ENCODE peak calls at places on chromosome 3, in nine cellular contexts. S is AG04449, M is AG04450, N is astrocyte of the spinal cord, X is Peyer's patch, W is cardiac muscle cell, V is colonic mucosa, Y is prostate gland, K is tibial artery. H is an unnamed sample.

GRCh38 chr3:137061186-137061585 is 103.4 kb downstream of the IL20RB start:
- DNase-seq in N (no peak), X (no peak), S (no peak), W (peak; percentile 10), M (no peak), K (no peak), V (no peak), Y (no peak), H (no peak)

GRCh38 chr3:118943597-118943996 is 91.0 kb downstream of the IGSF11 start:
- DNase-seq in W (peak; percentile 2), Y (no peak), S (no peak), X (no peak), V (no peak), K (no peak), N (no peak), M (no peak), H (no peak)

GRCh38 chr3:10273697-10274305 is 18.9 kb downstream of the GHRL start:
- DNase-seq in M (no peak), W (no peak), V (no peak), N (no peak), K (no peak), S (no peak), X (peak; percentile 8), Y (no peak), H (no peak)

GRCh38 chr3:149572796-149573414 is 84.9 kb downstream of the WWTR1 start:
- DNase-seq in S (no peak), V (no peak), M (no peak), X (no peak), W (peak; percentile 60), K (peak; percentile 51), N (peak; percentile 85), Y (no peak), H (no peak)

GRCh38 chr3:78967061-78967460 is 800.7 kb downstream of the ROBO1 start:
- DNase-seq in M (no peak), N (no peak), S (no peak), K (no peak), X (no peak), V (no peak), Y (no peak), W (no peak), H (no peak)

GRCh38 chr3:75048650-75049049 is 434.2 kb upstream of the CNTN3 start:
- DNase-seq in V (no peak), W (no peak), Y (no peak), M (no peak), N (no peak), K (no peak), S (no peak), X (no peak), H (peak; percentile 2)

GRCh38 chr3:134959516-134959915 is 164.5 kb downstream of the EPHB1 start:
- DNase-seq in X (no peak), K (no peak), S (no peak), W (no peak), N (no peak), Y (no peak), V (no peak), M (no peak), H (no peak)

GRCh38 chr3:14767706-14768105 is 51.1 kb upstream of the FGD5 start:
- DNase-seq in Y (no peak), N (no peak), M (no peak), K (no peak), V (no peak), X (no peak), W (no peak), S (no peak), H (no peak)

GRCh38 chr3:10286596-10287295 is 6.0 kb downstream of the GHRL start:
- DNase-seq in K (peak; percentile 49), W (peak; percentile 84), S (no peak), Y (peak; percentile 42), M (peak; percentile 24), N (peak; percentile 83), X (no peak), V (no peak), H (peak; percentile 31)

GRCh38 chr3:13866406-13866965 is 13.4 kb downstream of the WNT7A start:
- DNase-seq in S (no peak), N (peak; percentile 5), M (no peak), W (no peak), V (no peak), Y (no peak), K (no peak), X (no peak), H (no peak)

GRCh38 chr3:108862865-108863798 is 40.5 kb downstream of the TRAT1 start:
- DNase-seq in Y (no peak), X (no peak), S (no peak), N (peak; percentile 79), V (no peak), M (peak; percentile 59), W (peak; percentile 57), K (no peak), H (no peak)

GRCh38 chr3:155604126-155604525 is 140.7 kb downstream of the PLCH1 start:
- DNase-seq in M (no peak), X (no peak), S (no peak), Y (no peak), N (no peak), W (no peak), V (no peak), K (no peak), H (no peak)

GRCh38 chr3:151044706-151045105 is 40.8 kb upstream of the MED12L start:
- DNase-seq in X (no peak), W (no peak), N (peak; percentile 52), K (no peak), V (no peak), M (peak; percentile 29), Y (no peak), S (peak; percentile 9), H (no peak)

GRCh38 chr3:156307704-156308103 is 187.3 kb downstream of the KCNAB1 start:
- DNase-seq in N (peak; percentile 81), Y (no peak), W (peak; percentile 88), K (peak; percentile 90), X (no peak), V (peak; percentile 57), M (peak; percentile 23), S (no peak), H (no peak)

GRCh38 chr3:123447749-123448502 is 964 bp downstream of the ADCY5 start:
- DNase-seq in S (no peak), Y (no peak), K (no peak), X (no peak), V (no peak), M (no peak), W (no peak), N (no peak), H (no peak)

GRCh38 chr3:30770387-30770786 is 124.1 kb downstream of the GADL1 start:
- DNase-seq in K (peak; percentile 38), M (peak; percentile 32), Y (no peak), X (no peak), S (no peak), N (peak; percentile 86), W (peak; percentile 82), V (no peak), H (peak; percentile 74)

GRCh38 chr3:122382888-122383666 is at the start of gene MIX23:
- DNase-seq in N (peak; percentile 85), S (peak; percentile 21), W (peak; percentile 84), K (peak; percentile 89), V (peak; percentile 93), X (peak; percentile 94), Y (peak; percentile 80), M (no peak), H (peak; percentile 64)

GRCh38 chr3:188946837-188947236 is 224.9 kb upstream of the TPRG1 start:
- DNase-seq in X (no peak), V (no peak), K (no peak), M (no peak), N (no peak), W (peak; percentile 57), S (no peak), Y (no peak), H (no peak)

GRCh38 chr3:188946351-188946750 is 225.4 kb upstream of the TPRG1 start:
- DNase-seq in Y (no peak), X (no peak), M (no peak), K (no peak), W (no peak), V (no peak), N (no peak), S (no peak), H (no peak)

GRCh38 chr3:188948658-188949400 is 222.9 kb upstream of the TPRG1 start:
- DNase-seq in N (peak; percentile 99), X (no peak), M (peak; percentile 78), Y (peak; percentile 61), K (peak; percentile 45), V (no peak), S (peak; percentile 64), W (peak; percentile 98), H (peak; percentile 81)

GRCh38 chr3:188947983-188948657 is 223.7 kb upstream of the TPRG1 start:
- DNase-seq in S (peak; percentile 45), Y (peak; percentile 99), X (peak; percentile 93), K (peak; percentile 98), M (no peak), N (peak; percentile 100), V (peak; percentile 89), W (peak; percentile 100), H (peak; percentile 89)

GRCh38 chr3:188947401-188947982 is 224.3 kb upstream of the TPRG1 start:
- DNase-seq in X (peak; percentile 87), M (no peak), V (peak; percentile 89), K (peak; percentile 80), S (no peak), W (peak; percentile 94), Y (peak; percentile 90), N (peak; percentile 93), H (peak; percentile 52)
- TF ChIP-seq CTCF in X (no peak), M (peak; percentile 47), V (peak; percentile 17), K (peak; percentile 50), S (peak; percentile 21), W (peak; percentile 36), Y (peak; percentile 61), N (peak; percentile 36), H (peak; percentile 33)

GRCh38 chr3:128426128-128426921 is 40.4 kb downstream of the DNAJB8 start:
- DNase-seq in M (no peak), K (no peak), Y (no peak), W (peak; percentile 37), S (no peak), N (no peak), X (no peak), V (peak; percentile 32), H (no peak)
- H3K4me3 ChIP-seq in M (peak overlapping the region; percentile 43), K (no peak overlapping the region), Y (no peak overlapping the region), W (peak overlapping the region; percentile 16), S (peak overlapping the region; percentile 36), N (peak overlapping the region; percentile 10), X (no peak overlapping the region), V (peak overlapping the region; percentile 12), H (no peak overlapping the region)

DNA sequence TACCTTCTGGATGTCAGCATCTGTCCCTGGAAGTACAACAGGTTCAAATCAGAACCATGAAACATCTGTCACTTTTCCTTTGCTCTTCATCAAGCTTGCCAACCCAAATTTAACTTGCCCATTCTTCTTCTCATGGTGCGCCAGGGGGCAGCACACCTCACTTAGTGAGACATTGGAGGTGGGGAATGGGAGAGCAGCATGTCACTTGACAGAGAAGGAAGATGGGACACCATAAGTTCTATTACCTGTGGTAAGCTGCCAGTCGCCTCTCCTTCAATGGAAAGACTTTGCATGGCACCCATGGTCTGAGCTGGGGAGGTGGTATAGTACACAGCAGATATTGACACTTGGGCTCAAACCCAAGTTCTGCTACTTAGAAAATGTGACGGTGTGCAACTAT is 2.9 kb downstream of the SCN5A start:
- DNase-seq in V (no peak), K (no peak), S (no peak), M (no peak), N (peak; percentile 8), X (no peak), W (peak; percentile 54), Y (no peak), H (no peak)
- TF ChIP-seq CTCF in V (no peak), K (no peak), S (peak; percentile 29), M (peak; percentile 58), N (peak; percentile 45), X (no peak), W (peak; percentile 61), Y (no peak), H (peak; percentile 46)

GRCh38 chr3:50978991-50979667 is 304.4 kb downstream of the DOCK3 start:
- DNase-seq in N (no peak), M (no peak), W (no peak), K (no peak), Y (no peak), V (no peak), S (no peak), X (no peak), H (no peak)
- H3K4me3 ChIP-seq in N (no peak overlapping the region), M (no peak overlapping the region), W (no peak overlapping the region), K (no peak overlapping the region), Y (no peak overlapping the region), V (no peak overlapping the region), S (no peak overlapping the region), X (no peak overlapping the region), H (no peak overlapping the region)